ENCODE peak calls at places on chromosomes 7 and 10, in nine cellular contexts. N, W, X, R, O, Z, B, Q and I are unnamed samples.

GRCh38 chr7:30912021-30912420 is 368 bp downstream of the AQP1 start:
- DNase-seq in B (no peak), X (no peak), N (no peak), R (no peak), W (no peak), Q (no peak), O (no peak), Z (no peak), I (no peak)

GRCh38 chr7:112160130-112160770 is 45.9 kb downstream of the DOCK4 start:
- DNase-seq in X (peak), O (no peak), Z (no peak), B (no peak), Q (peak), W (no peak), N (peak), R (peak), I (no peak)

GRCh38 chr7:69928609-69929008 is 330.3 kb downstream of the AUTS2 start:
- DNase-seq in B (no peak), Z (no peak), N (no peak), Q (no peak), R (no peak), X (no peak), W (no peak), O (no peak), I (no peak)

GRCh38 chr7:52168085-52168484 is 851.5 kb upstream of the COBL start:
- DNase-seq in N (no peak), Q (no peak), B (no peak), W (no peak), Z (no peak), X (peak), O (no peak), R (no peak), I (no peak)

GRCh38 chr10:21458496-21458895 is 67.0 kb downstream of the SKIDA1 start:
- DNase-seq in Q (no peak), R (no peak), N (peak), X (no peak), B (no peak), W (no peak), O (no peak), Z (no peak), I (no peak)

GRCh38 chr10:86197166-86197790 is 169.3 kb downstream of the GRID1 start:
- DNase-seq in B (no peak), W (no peak), O (no peak), Z (no peak), N (no peak), R (no peak), X (no peak), Q (no peak), I (no peak)

GRCh38 chr10:6348091-6348862 is 145.5 kb downstream of the PFKFB3 start:
- DNase-seq in R (no peak), N (no peak), O (peak), Q (no peak), B (peak), X (no peak), W (no peak), Z (no peak), I (no peak)

GRCh38 chr7:77351539-77352004 is 64.6 kb downstream of the GSAP start:
- DNase-seq in X (no peak), Q (no peak), O (peak), B (peak), R (no peak), W (no peak), Z (no peak), N (no peak), I (no peak)

GRCh38 chr7:22723171-22723601 is 3.8 kb upstream of the IL6 start:
- DNase-seq in B (no peak), N (peak), W (no peak), Z (no peak), X (no peak), O (no peak), Q (peak), R (peak), I (no peak)

GRCh38 chr7:106050002-106050742 is 61.9 kb downstream of the SYPL1 start:
- DNase-seq in B (no peak), Z (no peak), Q (peak), X (no peak), W (no peak), O (no peak), R (peak), N (peak), I (no peak)

GRCh38 chr10:13529714-13529973 is 830 bp upstream of the BEND7 start:
- DNase-seq in N (no peak), Z (no peak), W (no peak), B (no peak), O (no peak), R (no peak), X (no peak), Q (no peak), I (no peak)

GRCh38 chr10:46515402-46516192 is 40.9 kb downstream of the GPRIN2 start:
- DNase-seq in O (no peak), N (no peak), B (no peak), W (no peak), Q (no peak), Z (no peak), R (no peak), X (no peak), I (no peak)

GRCh38 chr10:44186821-44187220 is 198.1 kb downstream of the CXCL12 start:
- DNase-seq in Z (no peak), N (no peak), R (no peak), Q (no peak), O (no peak), B (no peak), W (no peak), X (no peak), I (no peak)

GRCh38 chr10:43093423-43094090 is 16.7 kb downstream of the RET start:
- DNase-seq in R (no peak), Z (no peak), X (no peak), Q (peak), O (no peak), W (no peak), N (no peak), B (no peak), I (no peak)

GRCh38 chr7:46108272-46108671 is 187.2 kb upstream of the IGFBP3 start:
- DNase-seq in W (no peak), R (no peak), Q (no peak), X (no peak), N (no peak), Z (no peak), B (no peak), O (no peak), I (no peak)

GRCh38 chr10:490891-491571 is 198.4 kb downstream of the DIP2C start:
- DNase-seq in O (no peak), Q (peak), R (peak), B (no peak), N (peak), Z (no peak), W (no peak), X (no peak), I (no peak)

GRCh38 chr7:105641236-105641810 is 60.0 kb upstream of the EFCAB10 start:
- DNase-seq in O (no peak), Q (no peak), R (no peak), N (no peak), B (no peak), Z (no peak), W (no peak), X (no peak), I (no peak)

GRCh38 chr10:50452603-50453002 is 171.2 kb downstream of the SGMS1 start:
- DNase-seq in O (peak), Q (no peak), R (no peak), B (no peak), N (no peak), W (no peak), Z (no peak), X (no peak), I (no peak)

GRCh38 chr10:3192856-3193635 is 20.5 kb upstream of the PITRM1 start:
- DNase-seq in R (peak), Z (no peak), Q (peak), B (peak), W (no peak), X (peak), N (peak), O (peak), I (peak)

GRCh38 chr10:121307411-121307980 is 290.7 kb downstream of the FGFR2 start:
- DNase-seq in B (no peak), Z (no peak), Q (no peak), O (no peak), W (no peak), X (no peak), N (no peak), R (no peak), I (no peak)

GRCh38 chr7:144513332-144513731 is 109.8 kb upstream of the NOBOX start:
- DNase-seq in Q (no peak), O (no peak), N (no peak), B (no peak), X (peak), W (no peak), R (peak), Z (no peak), I (no peak)

GRCh38 chr7:5767066-5767465 is 14.4 kb downstream of the RNF216 start:
- DNase-seq in Z (no peak), X (no peak), O (no peak), Q (no peak), W (no peak), B (no peak), R (no peak), N (peak), I (no peak)

GRCh38 chr7:13835442-13835841 is 154.0 kb downstream of the ETV1 start:
- DNase-seq in O (no peak), W (no peak), R (no peak), B (no peak), Q (no peak), N (no peak), Z (no peak), X (no peak), I (no peak)

GRCh38 chr7:94375713-94376112 is 19.0 kb upstream of the COL1A2 start:
- DNase-seq in Z (no peak), R (peak), O (no peak), B (no peak), W (no peak), Q (peak), N (peak), X (no peak), I (peak)

GRCh38 chr7:33534830-33535229 is 370.5 kb upstream of the BMPER start:
- DNase-seq in N (peak), X (no peak), B (no peak), Z (no peak), Q (peak), R (peak), O (no peak), W (no peak), I (peak)

GRCh38 chr7:155009570-155010157 is 6.7 kb upstream of the PAXIP1 start:
- DNase-seq in X (no peak), W (no peak), Q (peak), N (no peak), B (peak), O (no peak), R (peak), Z (no peak), I (no peak)

GRCh38 chr10:48456361-48456804 is 148.5 kb downstream of the ARHGAP22 start:
- DNase-seq in R (peak), Q (peak), X (no peak), O (no peak), W (no peak), N (no peak), Z (no peak), B (no peak), I (no peak)